ENCODE peak calls at places on chromosomes 12 and 14, in six cellular contexts. T is PC-3, W is aorta, Y is GM23338, K is hepatocyte, V is thoracic aorta. R is an unnamed sample.

GRCh38 chr14:99889268-99889667 is 96.1 kb downstream of the EML1 start:
- DNase-seq in V (no peak), W (no peak), K (no peak), T (no peak), Y (peak; percentile 53), R (no peak)

GRCh38 chr12:10310926-10311705 is 3.4 kb downstream of the KLRD1 start:
- DNase-seq in T (peak; percentile 61), W (no peak), Y (no peak), K (no peak), V (no peak), R (no peak)

GRCh38 chr12:49288412-49288853 is 6.5 kb upstream of the PRPH start:
- DNase-seq in V (no peak), W (peak; percentile 68), T (peak; percentile 74), K (peak; percentile 71), Y (peak; percentile 80), R (no peak)

GRCh38 chr12:124548854-124549378 is 18.5 kb downstream of the NCOR2 start:
- DNase-seq in K (peak; percentile 81), W (peak; percentile 84), Y (no peak), V (no peak), T (no peak), R (peak; percentile 81)

GRCh38 chr12:71760471-71760870 is 5.8 kb downstream of the RAB21 start:
- DNase-seq in W (no peak), V (no peak), K (no peak), T (no peak), Y (no peak), R (no peak)

GRCh38 chr14:91996951-91997371 is 42.9 kb downstream of the TRIP11 start:
- DNase-seq in V (no peak), Y (peak; percentile 75), W (no peak), T (peak; percentile 57), K (peak; percentile 73), R (no peak)

GRCh38 chr14:38143651-38144505 is 63.8 kb upstream of the SSTR1 start:
- DNase-seq in Y (peak; percentile 61), K (no peak), W (no peak), T (peak; percentile 16), V (no peak), R (no peak)

GRCh38 chr12:1443421-1444141 is 150.8 kb downstream of the FBXL14 start:
- DNase-seq in W (no peak), Y (no peak), K (no peak), V (no peak), T (no peak), R (no peak)

GRCh38 chr12:11882301-11883019 is 188.3 kb upstream of the BCL2L14 start:
- DNase-seq in V (no peak), W (no peak), T (peak; percentile 33), Y (no peak), K (no peak), R (no peak)

GRCh38 chr12:97160277-97160676 is 253.2 kb downstream of the NEDD1 start:
- DNase-seq in T (no peak), W (no peak), V (no peak), Y (no peak), K (no peak), R (no peak)

GRCh38 chr14:74213907-74214803 is 25.1 kb upstream of the VSX2 start:
- DNase-seq in T (no peak), W (no peak), Y (peak; percentile 24), K (no peak), V (no peak), R (no peak)

GRCh38 chr12:71521125-71521524 is 81.5 kb downstream of the LGR5 start:
- DNase-seq in Y (peak; percentile 51), K (no peak), W (no peak), T (no peak), V (no peak), R (no peak)

GRCh38 chr12:51917746-51918453 is 10.6 kb downstream of the ACVRL1 start:
- DNase-seq in V (no peak), T (no peak), W (peak; percentile 61), Y (no peak), K (no peak), R (no peak)

GRCh38 chr14:69464829-69465228 is 19.7 kb upstream of the PLEKHD1 start:
- DNase-seq in T (peak; percentile 92), W (no peak), Y (no peak), K (no peak), V (no peak), R (no peak)

GRCh38 chr12:87430444-87430843 is 598.8 kb downstream of the C12orf50 start:
- DNase-seq in T (no peak), W (no peak), Y (no peak), K (no peak), V (no peak), R (no peak)

GRCh38 chr14:32711103-32711680 is 227.5 kb upstream of the NPAS3 start:
- DNase-seq in K (peak; percentile 56), T (peak; percentile 73), Y (peak; percentile 78), V (no peak), W (no peak), R (no peak)

GRCh38 chr14:102592969-102593840 is 756 bp downstream of the RCOR1 start:
- DNase-seq in W (peak; percentile 87), K (peak; percentile 67), Y (peak; percentile 60), V (no peak), T (peak; percentile 28), R (peak; percentile 60)

GRCh38 chr14:23104070-23104590 is 659 bp downstream of the CIROP start:
- DNase-seq in K (no peak), T (no peak), W (peak; percentile 5), V (no peak), Y (no peak), R (no peak)

GRCh38 chr12:131571827-131572226 is 139.1 kb upstream of the SFSWAP start:
- DNase-seq in W (no peak), Y (no peak), K (no peak), T (no peak), V (no peak), R (no peak)

GRCh38 chr12:131572626-131573025 is 138.3 kb upstream of the SFSWAP start:
- DNase-seq in V (no peak), T (no peak), Y (no peak), W (peak; percentile 70), K (no peak), R (no peak)

GRCh38 chr12:131568336-131568735 is 142.6 kb upstream of the SFSWAP start:
- DNase-seq in T (no peak), V (no peak), Y (no peak), W (no peak), K (no peak), R (no peak)

GRCh38 chr12:131573631-131574396 is 137.1 kb upstream of the SFSWAP start:
- DNase-seq in K (no peak), V (no peak), W (peak; percentile 52), T (no peak), Y (no peak), R (no peak)

GRCh38 chr12:131570596-131570995 is 140.3 kb upstream of the SFSWAP start:
- DNase-seq in V (no peak), T (no peak), W (no peak), Y (no peak), K (no peak), R (no peak)
- H3K4me1 ChIP-seq in V (no peaks in the 10 kb centered on the region), T (no peaks in the 10 kb centered on the region), W (no peaks in the 10 kb centered on the region), Y (no peaks in the 10 kb centered on the region), K (peaks cover 5% of the 10 kb centered on the region), R (no peaks in the 10 kb centered on the region)

GRCh38 chr12:53100466-53101151 is 2.7 kb upstream of the SOAT2 start:
- DNase-seq in Y (no peak), T (peak; percentile 9), K (no peak), W (peak; percentile 64), V (no peak), R (no peak)
- H3K4me1 ChIP-seq in Y (peaks cover 20% of the 10 kb centered on the region), T (peaks cover 35% of the 10 kb centered on the region), K (peaks cover 37% of the 10 kb centered on the region), W (no peaks in the 10 kb centered on the region), V (peaks cover 52% of the 10 kb centered on the region), R (peaks cover 5% of the 10 kb centered on the region)

DNA sequence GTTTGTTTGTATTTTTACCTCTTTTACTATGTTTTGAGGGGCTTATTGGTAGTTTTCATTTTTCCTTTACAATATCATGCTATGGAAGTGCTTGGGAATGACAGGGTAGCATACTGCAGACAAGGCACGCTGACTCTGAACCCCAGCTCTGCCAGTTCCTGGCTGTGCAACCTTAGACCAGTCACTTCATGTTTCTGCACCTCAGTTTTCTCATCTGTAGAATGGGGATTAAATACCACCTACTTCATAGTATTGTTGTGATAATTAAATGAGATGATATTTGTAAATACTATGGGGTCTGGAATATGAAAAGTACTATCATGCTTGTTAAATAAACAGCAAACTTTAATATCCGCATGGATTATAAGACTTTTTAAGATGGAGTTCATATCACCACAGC is 35.4 kb downstream of the SRRM4 start:
- DNase-seq in Y (no peak), V (no peak), K (no peak), W (no peak), T (no peak), R (no peak)
- H3K4me1 ChIP-seq in Y (peaks cover 50% of the 10 kb centered on the region), V (no peaks in the 10 kb centered on the region), K (no peaks in the 10 kb centered on the region), W (no peaks in the 10 kb centered on the region), T (no peaks in the 10 kb centered on the region), R (no peaks in the 10 kb centered on the region)

GRCh38 chr14:36935976-36936678 is 236.3 kb downstream of the SLC25A21 start:
- DNase-seq in K (no peak), V (no peak), W (no peak), T (peak; percentile 80), Y (no peak), R (no peak)

GRCh38 chr14:36931796-36932195 is 240.6 kb downstream of the SLC25A21 start:
- DNase-seq in T (no peak), V (no peak), Y (no peak), K (no peak), W (no peak), R (no peak)

GRCh38 chr14:36939265-36939664 is 233.1 kb downstream of the SLC25A21 start:
- DNase-seq in W (no peak), T (no peak), Y (no peak), V (no peak), K (no peak), R (no peak)

GRCh38 chr14:36938678-36939077 is 233.7 kb downstream of the SLC25A21 start:
- DNase-seq in V (no peak), Y (no peak), K (no peak), T (no peak), W (no peak), R (no peak)

GRCh38 chr14:36934304-36934703 is 238.1 kb downstream of the SLC25A21 start:
- DNase-seq in W (no peak), Y (no peak), K (no peak), V (no peak), T (no peak), R (no peak)
- H3K4me1 ChIP-seq in W (no peaks in the 10 kb centered on the region), Y (peaks cover 13% of the 10 kb centered on the region), K (no peaks in the 10 kb centered on the region), V (no peaks in the 10 kb centered on the region), T (peaks cover 19% of the 10 kb centered on the region), R (no peaks in the 10 kb centered on the region)

DNA sequence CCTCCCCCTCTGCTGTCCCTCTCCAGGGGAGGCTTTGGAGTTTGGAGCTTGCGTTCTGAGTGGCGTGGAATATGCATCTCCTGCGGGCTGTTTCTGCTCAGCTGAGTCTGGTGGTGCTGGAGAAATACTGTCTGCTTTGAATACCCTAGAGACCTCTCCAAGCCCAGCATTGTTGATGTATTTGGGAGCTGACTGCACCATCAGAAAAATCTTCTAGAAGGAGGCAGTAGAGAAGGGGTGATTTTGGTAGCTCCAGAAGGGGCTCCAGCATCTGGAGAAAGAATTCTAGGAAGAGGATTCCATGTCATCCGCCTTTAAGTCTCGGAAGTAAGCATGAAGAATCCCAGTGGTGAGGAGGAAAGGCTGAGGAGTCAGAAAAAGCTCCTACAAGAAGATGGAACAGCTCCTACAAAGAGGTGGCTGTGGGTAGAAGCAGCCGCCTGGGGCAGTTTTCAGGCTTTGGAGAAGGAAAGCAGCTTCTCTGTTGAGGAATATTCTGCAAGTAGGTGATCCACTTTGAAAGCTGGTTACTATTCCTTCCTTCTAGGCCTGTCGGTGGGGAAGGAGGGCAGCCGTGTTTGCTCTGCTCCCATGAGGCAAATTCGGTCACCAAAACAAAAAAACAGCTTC is 9.7 kb downstream of the MLXIP start:
- DNase-seq in W (peak; percentile 19), Y (no peak), T (no peak), V (no peak), K (no peak), R (no peak)
- H3K4me1 ChIP-seq in W (no peaks in the 10 kb centered on the region), Y (peaks cover 19% of the 10 kb centered on the region), T (no peaks in the 10 kb centered on the region), V (peaks cover 59% of the 10 kb centered on the region), K (peaks cover 8% of the 10 kb centered on the region), R (peaks cover 87% of the 10 kb centered on the region)

R was measured in psoas muscle.